ENCODE peak calls at places on chromosomes 2 and 18, in nine cellular contexts. U is left colon; V is HT-29; Z is activated CD4-positive, CD25-positive, alpha-beta regulatory T cell treated with anti-CD3 and anti-CD28 coated beads, Interleukin-2, amount 50 U/mL, for 72 hours; D is Calu3; L is stimulated activated CD4-positive, alpha-beta T cell treated with anti-CD3 and anti-CD28 coated beads, Interleukin-12 subunit alpha, Interleukin-12 subunit beta, amount 100 ng/mL, for 48 hours; G is stimulated activated naive B cell treated with anti-CD40 and anti-IgM and Interleukin-4, amounts not matched to agents 10 μg/mL and 1 μg/mL and 100 μg/mL, for 72 hours; S is foreskin fibroblast; R is H54. A is an unnamed sample.

GRCh38 chr18:48292787-48293409 is 116.3 kb downstream of the ZBTB7C start:
- DNase-seq in U (no peak), D (no peak), R (no peak), G (no peak), Z (no peak), V (no peak), L (no peak), S (no peak), A (no peak)

GRCh38 chr18:49875155-49875554 is 61.8 kb upstream of the ACAA2 start:
- DNase-seq in L (no peak), S (no peak), D (no peak), V (no peak), Z (no peak), U (no peak), G (no peak), R (no peak), A (no peak)

GRCh38 chr2:160214461-160215055 is 14.5 kb upstream of the ITGB6 start:
- DNase-seq in V (peak), D (peak), Z (no peak), S (peak), U (no peak), L (no peak), R (peak), G (no peak), A (peak)

GRCh38 chr18:78514910-78515670 is 464.5 kb upstream of the SALL3 start:
- DNase-seq in D (no peak), Z (no peak), L (no peak), R (no peak), V (no peak), G (no peak), S (no peak), U (no peak), A (no peak)

GRCh38 chr2:20382965-20383800 is 32.5 kb upstream of the PUM2 start:
- DNase-seq in G (no peak), S (no peak), V (no peak), L (no peak), R (no peak), Z (no peak), D (no peak), U (no peak), A (peak)

GRCh38 chr2:31324000-31324633 is 90.2 kb downstream of the EHD3 start:
- DNase-seq in Z (no peak), G (no peak), U (no peak), S (peak), D (no peak), V (no peak), L (no peak), R (no peak), A (no peak)

GRCh38 chr2:2639251-2640139 is 308.4 kb upstream of the MYT1L start:
- DNase-seq in L (no peak), D (no peak), S (no peak), R (no peak), V (no peak), G (no peak), U (no peak), Z (no peak), A (no peak)

GRCh38 chr2:111710613-111711012 is 173.4 kb downstream of the ANAPC1 start:
- DNase-seq in V (no peak), S (no peak), L (no peak), R (no peak), Z (no peak), D (no peak), U (no peak), G (no peak), A (no peak)

GRCh38 chr2:62787381-62787780 is 81.9 kb downstream of the EHBP1 start:
- DNase-seq in D (no peak), L (no peak), G (no peak), S (peak), U (no peak), V (peak), R (no peak), Z (no peak), A (peak)

GRCh38 chr2:22893773-22894517 is 491.0 kb upstream of the KLHL29 start:
- DNase-seq in Z (no peak), V (no peak), G (no peak), L (no peak), R (no peak), U (peak), S (no peak), D (no peak), A (no peak)

GRCh38 chr2:65355190-65355831 is 77.1 kb downstream of the SPRED2 start:
- DNase-seq in Z (no peak), S (peak), D (no peak), L (no peak), R (no peak), V (no peak), G (no peak), U (no peak), A (no peak)

GRCh38 chr2:86552889-86553288 is 10.4 kb downstream of the CHMP3 start:
- DNase-seq in U (no peak), G (no peak), S (no peak), D (no peak), L (no peak), R (no peak), V (no peak), Z (no peak), A (no peak)

GRCh38 chr18:76565238-76566173 is 70.5 kb upstream of the ZNF516 start:
- DNase-seq in G (no peak), R (peak), V (peak), U (peak), Z (no peak), S (peak), D (no peak), L (no peak), A (no peak)

GRCh38 chr18:51391731-51392130 is 194.2 kb upstream of the MEX3C start:
- DNase-seq in V (no peak), R (no peak), S (no peak), L (no peak), D (no peak), G (no peak), U (no peak), Z (no peak), A (no peak)

GRCh38 chr2:150296795-150297546 is 190.5 kb downstream of the RND3 start:
- DNase-seq in S (peak), G (no peak), D (no peak), U (no peak), Z (no peak), V (no peak), L (no peak), R (no peak), A (no peak)

GRCh38 chr18:26480897-26481795 is 67.2 kb downstream of the KCTD1 start:
- DNase-seq in D (peak), U (no peak), V (peak), G (no peak), R (peak), S (peak), Z (no peak), L (no peak), A (peak)